ENCODE peak calls at places on chromosomes 4 and X, in four cellular contexts. C, A, B and H are unnamed samples.
A peak's percentile ranks its signal among the peaks of the same experiment; 100 is the strongest.

GRCh38 chr4:102312447-102312846 is 32.8 kb downstream of the SLC39A8 start:
- DNase-seq in C (no peak), A (no peak), B (no peak), H (no peak)

GRCh38 chr4:4260185-4260751 is 12.2 kb upstream of the TMEM128 start:
- DNase-seq in C (peak; percentile 74), A (peak; percentile 42), B (no peak), H (no peak)

GRCh38 chrX:49829016-49829415 is at the start of gene PAGE4:
- DNase-seq in C (no peak), A (no peak), B (no peak), H (no peak)

GRCh38 chr4:73815145-73815544 is 21.3 kb upstream of the CXCL6 start:
- DNase-seq in C (peak; percentile 50), A (no peak), B (no peak), H (no peak)

GRCh38 chrX:8849462-8849861 is 48.3 kb upstream of the FAM9A start:
- DNase-seq in C (no peak), A (no peak), B (no peak), H (no peak)

GRCh38 chrX:40877869-40878268 is 142.5 kb upstream of the MED14 start:
- DNase-seq in C (peak; percentile 5), A (no peak), B (no peak), H (no peak)

GRCh38 chr4:126799971-126800722 is 832.6 kb upstream of the INTU start:
- DNase-seq in C (no peak), A (no peak), B (no peak), H (no peak)

GRCh38 chr4:77073106-77073858 is 2.5 kb downstream of the CCNI start:
- DNase-seq in C (peak; percentile 29), A (no peak), B (no peak), H (no peak)

GRCh38 chr4:7740866-7741525 is 198.7 kb downstream of the AFAP1 start:
- DNase-seq in C (no peak), A (no peak), B (no peak), H (no peak)

GRCh38 chr4:151691639-151692442 is 69.0 kb downstream of the GATB start:
- DNase-seq in C (no peak), A (no peak), B (no peak), H (no peak)

GRCh38 chrX:138710866-138711331 is 618 bp downstream of the FGF13 start:
- DNase-seq in C (no peak), A (no peak), B (no peak), H (no peak)

GRCh38 chrX:24918715-24919114 is 97.0 kb downstream of the ARX start:
- DNase-seq in C (no peak), A (no peak), B (no peak), H (no peak)

GRCh38 chr4:76892601-76893000 is 5.3 kb downstream of the SOWAHB start:
- DNase-seq in C (no peak), A (no peak), B (no peak), H (no peak)

GRCh38 chrX:111352424-111352823 is 59.6 kb downstream of the DCX start:
- DNase-seq in C (peak; percentile 6), A (no peak), B (no peak), H (no peak)

GRCh38 chr4:153466637-153467153 is 535 bp downstream of the TMEM131L start:
- DNase-seq in C (no peak), A (no peak), B (no peak), H (no peak)

GRCh38 chr4:126679303-126679702 is 953.5 kb upstream of the INTU start:
- DNase-seq in C (no peak), A (no peak), B (no peak), H (no peak)

GRCh38 chr4:118270492-118270891 is 82.3 kb downstream of the PRSS12 start:
- DNase-seq in C (peak; percentile 45), A (no peak), B (no peak), H (no peak)

GRCh38 chrX:10484683-10485247 is 135.6 kb downstream of the MID1 start:
- DNase-seq in C (no peak), A (no peak), B (no peak), H (no peak)

GRCh38 chrX:17930850-17931249 is 69.8 kb upstream of the RAI2 start:
- DNase-seq in C (no peak), A (no peak), B (no peak), H (no peak)

GRCh38 chr4:174071591-174071990 is 211.9 kb downstream of the FBXO8 start:
- DNase-seq in C (no peak), A (no peak), B (no peak), H (no peak)

GRCh38 chr4:985123-985830 is 1.6 kb upstream of the IDUA start:
- DNase-seq in C (no peak), A (no peak), B (peak; percentile 51), H (no peak)

GRCh38 chr4:168383510-168383909 is 65.0 kb upstream of the DDX60 start:
- DNase-seq in C (no peak), A (no peak), B (no peak), H (no peak)

GRCh38 chr4:105613326-105613725 is 60.9 kb downstream of the ARHGEF38 start:
- DNase-seq in C (no peak), A (no peak), B (no peak), H (no peak)

GRCh38 chr4:163404570-163404969 is 60.9 kb downstream of the NPY5R start:
- DNase-seq in C (no peak), A (no peak), B (no peak), H (no peak)

GRCh38 chrX:40912166-40912565 is 173.1 kb upstream of the USP9X start:
- DNase-seq in C (no peak), A (no peak), B (no peak), H (no peak)

GRCh38 chr4:94171616-94172015 is 36.0 kb upstream of the SMARCAD1 start:
- DNase-seq in C (peak; percentile 38), A (no peak), B (no peak), H (no peak)

GRCh38 chr4:159312236-159312635 is 209.4 kb downstream of the RAPGEF2 start:
- DNase-seq in C (no peak), A (no peak), B (no peak), H (no peak)

GRCh38 chr4:25452081-25452480 is 75.0 kb downstream of the ANAPC4 start:
- DNase-seq in C (no peak), A (no peak), B (no peak), H (no peak)